ENCODE peak calls at places on chromosomes 16 and 17, in ten cellular contexts. C is transverse colon; R is CD8-positive, alpha-beta T cell; Y is OCI-LY7; T is right lobe of liver; X is tibial nerve; O is mammary epithelial cell; F is body of pancreas; Z is pancreas; H is ovary. U is an unnamed sample.

GRCh38 chr16:84446596-84447392 is 57.7 kb downstream of the MEAK7 start:
- DNase-seq in C (no peak), R (no peak), Y (no peak), T (no peak), X (no peak), O (no peak), F (no peak), Z (no peak), H (no peak), U (peak; percentile 24)

GRCh38 chr17:80469667-80470066 is 6.7 kb downstream of the NPTX1 start:
- DNase-seq in C (no peak), R (no peak), Y (no peak), T (no peak), X (no peak), O (no peak), F (no peak), Z (no peak), H (no peak), U (no peak)

GRCh38 chr16:88453621-88454314 is 688 bp downstream of the ZFPM1 start:
- DNase-seq in C (no peak), R (no peak), Y (peak; percentile 24), T (no peak), X (no peak), O (peak; percentile 23), F (peak; percentile 17), Z (no peak), H (peak; percentile 66), U (no peak)

GRCh38 chr17:77769762-77770161 is 188.7 kb upstream of the TNRC6C start:
- DNase-seq in C (no peak), R (no peak), Y (no peak), T (no peak), X (no peak), O (no peak), F (no peak), Z (no peak), H (no peak), U (no peak)

GRCh38 chr16:84942786-84943185 is 68.5 kb downstream of the ZDHHC7 start:
- DNase-seq in C (no peak), R (no peak), Y (no peak), T (no peak), X (no peak), O (no peak), F (no peak), Z (no peak), H (no peak), U (no peak)

GRCh38 chr17:73412914-73413313 is 101.1 kb upstream of the CDC42EP4 start:
- DNase-seq in C (no peak), R (no peak), Y (no peak), T (no peak), X (no peak), O (no peak), F (no peak), Z (no peak), H (no peak), U (no peak)

GRCh38 chr16:12988071-12988470 is 86.7 kb downstream of the SHISA9 start:
- DNase-seq in C (no peak), R (no peak), Y (no peak), T (no peak), X (no peak), O (no peak), F (no peak), Z (no peak), H (no peak), U (no peak)

GRCh38 chr17:81923302-81924260 is 4.0 kb downstream of the MAFG start:
- DNase-seq in C (peak; percentile 86), R (no peak), Y (no peak), T (peak; percentile 79), X (peak; percentile 36), O (peak; percentile 65), F (peak; percentile 78), Z (peak; percentile 68), H (peak; percentile 86), U (peak; percentile 67)

GRCh38 chr16:84607694-84608093 is 10.2 kb downstream of the COTL1 start:
- DNase-seq in C (peak; percentile 46), R (no peak), Y (peak; percentile 79), T (no peak), X (no peak), O (no peak), F (peak; percentile 56), Z (no peak), H (no peak), U (no peak)

GRCh38 chr17:79131274-79131635 is 56.6 kb downstream of the ENGASE start:
- DNase-seq in C (no peak), R (no peak), Y (no peak), T (no peak), X (no peak), O (no peak), F (no peak), Z (no peak), H (no peak), U (no peak)

GRCh38 chr17:4362141-4362540 is 4.3 kb downstream of the UBE2G1 start:
- DNase-seq in C (no peak), R (no peak), Y (peak; percentile 61), T (peak; percentile 2), X (no peak), O (no peak), F (no peak), Z (no peak), H (no peak), U (no peak)

GRCh38 chr16:63315229-63315628 is 1279.0 kb upstream of the CDH8 start:
- DNase-seq in C (no peak), R (no peak), Y (no peak), T (no peak), X (no peak), O (no peak), F (no peak), Z (no peak), H (no peak), U (no peak)

GRCh38 chr16:20510323-20510722 is 59.0 kb downstream of the ACSM2A start:
- DNase-seq in C (no peak), R (no peak), Y (no peak), T (no peak), X (no peak), O (no peak), F (no peak), Z (no peak), H (no peak), U (no peak)

GRCh38 chr16:20504418-20504817 is 53.1 kb downstream of the ACSM2A start:
- DNase-seq in C (no peak), R (no peak), Y (no peak), T (peak; percentile 59), X (no peak), O (no peak), F (no peak), Z (no peak), H (no peak), U (no peak)

GRCh38 chr16:20507280-20507679 is 56.0 kb downstream of the ACSM2A start:
- DNase-seq in C (no peak), R (no peak), Y (no peak), T (no peak), X (no peak), O (no peak), F (no peak), Z (no peak), H (no peak), U (no peak)
- H3K9me3 ChIP-seq in C (peaks cover 4% of the 10 kb centered on the region), R (no peaks in the 10 kb centered on the region), Y (peaks cover 4% of the 10 kb centered on the region), T (no peaks in the 10 kb centered on the region), X (peaks cover 32% of the 10 kb centered on the region), O (peaks cover 6% of the 10 kb centered on the region), F (no peaks in the 10 kb centered on the region), Z (no peaks in the 10 kb centered on the region), H (no peaks in the 10 kb centered on the region), U (no peaks in the 10 kb centered on the region)

GRCh38 chr16:25487888-25488287 is 203.9 kb upstream of the HS3ST4 start:
- DNase-seq in C (no peak), R (no peak), Y (no peak), T (no peak), X (no peak), O (no peak), F (no peak), Z (no peak), H (no peak), U (no peak)
- H3K9me3 ChIP-seq in C (no peaks in the 10 kb centered on the region), R (no peaks in the 10 kb centered on the region), Y (no peaks in the 10 kb centered on the region), T (no peaks in the 10 kb centered on the region), X (peaks cover 25% of the 10 kb centered on the region), O (peaks cover 4% of the 10 kb centered on the region), F (no peaks in the 10 kb centered on the region), Z (no peaks in the 10 kb centered on the region), H (no peaks in the 10 kb centered on the region), U (peaks cover 15% of the 10 kb centered on the region)

GRCh38 chr17:22301353-22301745 is 609.0 kb downstream of the KCNJ18 start:
- DNase-seq in C (no peak), R (no peak), Y (no peak), T (no peak), X (no peak), O (no peak), F (no peak), Z (no peak), H (no peak), U (no peak)
- H3K9me3 ChIP-seq in C (no peaks in the 10 kb centered on the region), R (no peaks in the 10 kb centered on the region), Y (no peaks in the 10 kb centered on the region), T (no peaks in the 10 kb centered on the region), X (peaks cover 60% of the 10 kb centered on the region), O (peaks cover 60% of the 10 kb centered on the region), F (no peaks in the 10 kb centered on the region), Z (no peaks in the 10 kb centered on the region), H (peaks cover 3% of the 10 kb centered on the region), U (peaks cover 19% of the 10 kb centered on the region)

DNA sequence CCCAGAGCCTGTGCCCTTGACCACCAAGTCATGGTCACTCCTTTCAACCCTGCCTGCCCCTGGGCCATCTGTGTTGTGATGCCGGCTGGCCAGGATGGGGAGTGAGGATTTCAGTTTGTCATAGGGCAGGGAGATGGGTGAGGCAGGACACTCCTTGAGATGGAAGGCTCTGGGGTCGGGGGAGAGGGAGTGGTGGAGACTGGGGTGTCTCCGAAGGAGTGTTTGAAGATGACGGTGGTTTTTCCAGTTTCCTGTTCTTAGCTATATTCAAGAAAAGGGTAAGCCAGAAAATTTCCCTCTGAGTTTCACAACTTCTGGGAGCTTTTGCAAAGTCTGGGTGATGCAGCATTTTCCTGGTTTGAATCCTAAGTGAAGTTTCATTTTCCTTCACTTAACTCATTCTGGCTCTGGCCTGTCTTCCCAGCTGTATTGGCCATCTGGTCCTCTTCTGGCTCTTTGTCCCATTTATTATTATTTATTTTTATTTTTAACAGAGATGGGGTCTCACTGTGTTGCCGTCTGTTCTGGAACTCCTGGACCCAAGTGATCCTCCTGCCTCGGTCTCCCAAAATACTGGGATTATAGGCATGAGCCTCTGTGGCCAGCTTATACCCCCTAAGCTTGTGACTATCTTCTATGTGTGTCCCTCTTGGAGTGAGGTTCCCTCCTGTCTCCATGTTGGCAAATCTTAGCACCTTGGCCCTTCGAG is 27.7 kb downstream of the ABCC1 start:
- DNase-seq in C (no peak), R (no peak), Y (no peak), T (no peak), X (no peak), O (no peak), F (no peak), Z (no peak), H (no peak), U (no peak)
- H3K9me3 ChIP-seq in C (peaks cover 6% of the 10 kb centered on the region), R (peaks cover 8% of the 10 kb centered on the region), Y (peaks cover 73% of the 10 kb centered on the region), T (peaks cover 1% of the 10 kb centered on the region), X (peaks cover 27% of the 10 kb centered on the region), O (peaks cover 17% of the 10 kb centered on the region), F (no peaks in the 10 kb centered on the region), Z (no peaks in the 10 kb centered on the region), H (peaks cover 4% of the 10 kb centered on the region), U (no peaks in the 10 kb centered on the region)

GRCh38 chr16:5938607-5939006 is 841.0 kb upstream of the EEF2KMT start:
- DNase-seq in C (no peak), R (no peak), Y (no peak), T (no peak), X (no peak), O (no peak), F (no peak), Z (no peak), H (no peak), U (no peak)
- H3K9me3 ChIP-seq in C (peaks cover 12% of the 10 kb centered on the region), R (no peaks in the 10 kb centered on the region), Y (peaks cover 4% of the 10 kb centered on the region), T (no peaks in the 10 kb centered on the region), X (peaks cover 58% of the 10 kb centered on the region), O (peaks cover 18% of the 10 kb centered on the region), F (no peaks in the 10 kb centered on the region), Z (no peaks in the 10 kb centered on the region), H (no peaks in the 10 kb centered on the region), U (peaks cover 27% of the 10 kb centered on the region)

U was measured in tibial artery.